ENCODE peak calls at places on chromosomes 4 and X, in four cellular contexts. Q, O, B and E are unnamed samples.

GRCh38 chrX:30887721-30888120 is 1.3 kb downstream of the TAB3 start:
- DNase-seq in Q (no peak), O (no peak), B (no peak), E (no peak)

GRCh38 chr4:165779950-165780670 is 92.9 kb upstream of the TLL1 start:
- DNase-seq in Q (no peak), O (no peak), B (no peak), E (no peak)

GRCh38 chrX:153611298-153612095 is 12.6 kb upstream of the CCNQ start:
- DNase-seq in Q (no peak), B (no peak), O (no peak), E (no peak)

GRCh38 chrX:110087485-110088356 is 84.8 kb downstream of the TMEM164 start:
- DNase-seq in O (no peak), Q (peak; percentile 43), B (no peak), E (no peak)

GRCh38 chrX:6225307-6226052 is 3.2 kb downstream of the NLGN4X start:
- DNase-seq in O (peak; percentile 4), B (no peak), Q (no peak), E (no peak)

GRCh38 chr4:54085284-54085683 is 14.7 kb upstream of the GSX2 start:
- DNase-seq in Q (no peak), B (no peak), O (no peak), E (no peak)

GRCh38 chrX:81174286-81174685 is 27.4 kb downstream of the HMGN5 start:
- DNase-seq in Q (no peak), O (no peak), B (no peak), E (no peak)

GRCh38 chr4:5892321-5893012 is 419 bp downstream of the CRMP1 start:
- DNase-seq in O (no peak), Q (no peak), B (no peak), E (no peak)

GRCh38 chr4:140688711-140689598 is 67.2 kb downstream of the TBC1D9 start:
- DNase-seq in O (no peak), B (no peak), Q (no peak), E (no peak)

GRCh38 chr4:102114118-102114630 is 231.1 kb downstream of the SLC39A8 start:
- DNase-seq in B (no peak), O (no peak), Q (no peak), E (no peak)

GRCh38 chr4:33961751-33962150 is 2282.6 kb downstream of the ARAP2 start:
- DNase-seq in O (no peak), B (no peak), Q (no peak), E (no peak)
- TF ChIP-seq ZNF274 in O (no peak), B (no peak), Q (no peak), E (no peak)

GRCh38 chrX:123962006-123962485 is 540 bp downstream of the STAG2 start:
- DNase-seq in O (no peak), B (no peak), Q (peak; percentile 24), E (no peak)

GRCh38 chrX:123961268-123962005 is at the start of gene STAG2:
- DNase-seq in Q (peak; percentile 73), O (peak; percentile 62), B (peak; percentile 55), E (peak; percentile 62)

GRCh38 chrX:123965712-123966111 is 4.2 kb downstream of the STAG2 start:
- DNase-seq in Q (no peak), B (no peak), O (no peak), E (no peak)

GRCh38 chrX:123962794-123963373 is 1.4 kb downstream of the STAG2 start:
- DNase-seq in B (peak; percentile 55), Q (peak; percentile 75), O (peak; percentile 57), E (no peak)

GRCh38 chrX:123964155-123964554 is 2.6 kb downstream of the STAG2 start:
- DNase-seq in Q (no peak), B (no peak), O (no peak), E (no peak)
- TF ChIP-seq ZNF274 in Q (no peak), B (no peak), O (no peak), E (no peak)

GRCh38 chr4:168585168-168586091 is 88.6 kb downstream of the PALLD start:
- DNase-seq in O (peak; percentile 19), Q (peak; percentile 63), B (peak; percentile 54), E (peak; percentile 78)
- TF ChIP-seq ZNF274 in O (no peak), Q (no peak), B (no peak), E (no peak)

GRCh38 chr4:2744576-2745270 is 11.4 kb downstream of the TNIP2 start:
- DNase-seq in B (no peak), O (no peak), Q (no peak), E (no peak)
- TF ChIP-seq ZNF274 in B (no peak), O (no peak), Q (no peak), E (no peak)

GRCh38 chr4:184854673-184855072 is 28.9 kb upstream of the ACSL1 start:
- DNase-seq in Q (no peak), O (no peak), B (no peak), E (no peak)
- TF ChIP-seq ZNF274 in Q (no peak), O (no peak), B (no peak), E (no peak)

GRCh38 chr4:22679518-22679897 is 13.2 kb upstream of the GBA3 start:
- DNase-seq in B (no peak), Q (no peak), O (no peak), E (no peak)

GRCh38 chr4:22676058-22676457 is 16.7 kb upstream of the GBA3 start:
- DNase-seq in O (no peak), B (no peak), Q (no peak), E (no peak)

GRCh38 chr4:22677780-22678179 is 15.0 kb upstream of the GBA3 start:
- DNase-seq in Q (no peak), O (no peak), B (no peak), E (no peak)

DNA sequence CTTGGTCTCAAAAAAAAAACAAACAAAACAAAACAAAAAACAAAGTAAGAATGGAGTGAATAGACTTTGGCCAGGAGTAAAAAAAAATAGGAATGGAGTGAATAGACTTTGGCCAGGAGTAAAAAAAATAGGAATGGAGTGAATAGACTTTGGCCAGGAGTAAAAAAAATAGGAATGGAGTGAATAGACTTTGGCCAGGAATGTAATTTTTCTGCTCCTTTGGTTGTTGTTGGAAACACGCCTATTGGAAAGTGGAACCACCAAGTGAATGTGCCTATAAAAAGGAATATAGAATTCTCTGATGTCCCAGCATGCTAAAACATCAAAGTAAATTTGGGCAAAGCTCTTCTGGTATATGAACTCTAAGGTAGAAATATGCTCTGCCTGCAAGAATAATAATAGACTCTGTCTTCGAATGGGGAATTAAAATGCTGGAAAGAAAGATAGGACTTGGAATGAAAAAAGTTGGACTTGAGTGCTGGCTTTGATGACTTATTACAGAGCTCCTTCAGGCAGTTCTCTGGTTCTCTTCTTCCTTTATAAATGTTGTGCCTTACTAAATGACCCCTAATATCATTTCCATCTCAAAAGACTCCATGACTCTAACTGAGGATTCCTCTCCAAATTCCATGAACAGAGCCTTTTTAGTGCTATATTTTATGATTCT is 13.8 kb upstream of the GBA3 start:
- DNase-seq in O (no peak), B (no peak), Q (no peak), E (no peak)
- TF ChIP-seq ZNF274 in O (no peak), B (no peak), Q (no peak), E (no peak)

GRCh38 chr4:11342401-11342800 is 86.3 kb downstream of the HS3ST1 start:
- DNase-seq in Q (no peak), B (no peak), O (no peak), E (no peak)

GRCh38 chr4:11341337-11342043 is 87.2 kb downstream of the HS3ST1 start:
- DNase-seq in O (no peak), Q (no peak), B (no peak), E (no peak)

GRCh38 chr4:11337287-11337686 is 91.4 kb downstream of the HS3ST1 start:
- DNase-seq in B (no peak), O (no peak), Q (no peak), E (no peak)

GRCh38 chr4:11336435-11336834 is 92.3 kb downstream of the HS3ST1 start:
- DNase-seq in B (no peak), O (no peak), Q (no peak), E (no peak)

DNA sequence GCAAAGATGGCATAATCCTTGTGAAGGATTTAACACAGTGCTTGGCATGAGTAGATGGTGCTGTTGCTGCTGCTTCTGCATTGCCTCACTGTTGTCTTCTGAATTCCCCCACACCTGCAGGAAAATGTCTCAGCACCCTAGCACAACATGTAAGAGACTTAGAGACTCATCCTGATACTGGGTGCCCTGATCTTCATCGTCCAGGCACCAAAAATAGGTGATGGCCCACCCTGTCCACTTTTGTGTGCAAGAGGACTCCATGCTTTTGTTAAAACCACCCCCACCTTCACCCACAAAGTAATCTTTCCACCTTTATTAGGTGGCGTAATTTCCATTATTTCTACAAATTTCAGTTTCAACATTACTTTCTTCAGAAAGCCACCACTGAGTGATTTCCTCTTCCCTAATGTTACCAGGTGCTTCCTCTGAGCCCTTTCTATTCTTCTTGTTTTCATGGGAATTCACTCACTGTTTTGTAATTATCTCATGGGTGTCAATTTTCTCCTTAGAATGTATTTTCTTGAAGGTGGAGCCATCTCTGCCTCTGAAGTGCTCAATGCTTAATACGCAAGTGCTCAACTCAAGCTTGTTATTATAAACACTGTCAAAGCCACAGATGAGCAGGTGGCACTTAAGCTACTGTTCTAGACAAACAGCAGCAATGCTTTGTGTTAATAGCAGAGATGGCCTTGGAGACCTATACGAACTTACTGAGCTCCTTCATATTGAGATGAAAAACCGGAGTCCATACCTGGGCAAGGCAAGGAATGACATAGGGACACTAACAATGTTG is 89.5 kb downstream of the HS3ST1 start:
- DNase-seq in B (no peak), Q (no peak), O (no peak), E (no peak)
- TF ChIP-seq ZNF274 in B (no peak), Q (no peak), O (no peak), E (no peak)